ENCODE peak calls at places on chromosomes 6 and 20, in ten cellular contexts. One of them, this sample, is unnamed.

GRCh38 chr6:124823240-124824105 is 138.8 kb upstream of the RNF217 start:
- DNase-seq in GM03348: no peak
- DNase-seq in A549: no peak
- DNase-seq in NCI-H187 treated with DMSO at 0.1 percent for 48 hours: no peak
- DNase-seq in T-helper 17 cell: no peak
- DNase-seq in HS-27A: no peak
- DNase-seq in AG08396: no peak
- DNase-seq in putamen: no peak
- DNase-seq in activated effector memory CD4-positive, alpha-beta T cell treated with Interleukin-2 at 50 U/mL for 16 hours: no peak
- DNase-seq in NCI-H226: no peak
- DNase-seq in this sample: no peak

GRCh38 chr6:75278474-75279077 is 6.0 kb downstream of the TMEM30A start:
- DNase-seq in putamen: no peak
- DNase-seq in AG08396: no peak
- DNase-seq in NCI-H226: peak
- DNase-seq in activated effector memory CD4-positive, alpha-beta T cell treated with Interleukin-2 at 50 U/mL for 16 hours: no peak
- DNase-seq in A549: no peak
- DNase-seq in T-helper 17 cell: no peak
- DNase-seq in HS-27A: no peak
- DNase-seq in NCI-H187 treated with DMSO at 0.1 percent for 48 hours: no peak
- DNase-seq in GM03348: no peak
- DNase-seq in this sample: no peak

GRCh38 chr20:32444474-32445220 is 86.5 kb downstream of the ASXL1 start:
- DNase-seq in HS-27A: no peak
- DNase-seq in T-helper 17 cell: no peak
- DNase-seq in A549: no peak
- DNase-seq in putamen: no peak
- DNase-seq in GM03348: no peak
- DNase-seq in NCI-H187 treated with DMSO at 0.1 percent for 48 hours: no peak
- DNase-seq in activated effector memory CD4-positive, alpha-beta T cell treated with Interleukin-2 at 50 U/mL for 16 hours: no peak
- DNase-seq in AG08396: no peak
- DNase-seq in NCI-H226: no peak
- DNase-seq in this sample: peak

GRCh38 chr6:46376562-46376969 is 114.7 kb downstream of the RCAN2 start:
- DNase-seq in A549: no peak
- DNase-seq in T-helper 17 cell: no peak
- DNase-seq in NCI-H187 treated with DMSO at 0.1 percent for 48 hours: no peak
- DNase-seq in HS-27A: no peak
- DNase-seq in putamen: no peak
- DNase-seq in NCI-H226: no peak
- DNase-seq in activated effector memory CD4-positive, alpha-beta T cell treated with Interleukin-2 at 50 U/mL for 16 hours: no peak
- DNase-seq in GM03348: no peak
- DNase-seq in AG08396: no peak
- DNase-seq in this sample: no peak

GRCh38 chr20:14951105-14951504 is 613.7 kb upstream of the FLRT3 start:
- DNase-seq in HS-27A: no peak
- DNase-seq in A549: no peak
- DNase-seq in putamen: no peak
- DNase-seq in NCI-H226: no peak
- DNase-seq in GM03348: no peak
- DNase-seq in NCI-H187 treated with DMSO at 0.1 percent for 48 hours: no peak
- DNase-seq in activated effector memory CD4-positive, alpha-beta T cell treated with Interleukin-2 at 50 U/mL for 16 hours: no peak
- DNase-seq in AG08396: no peak
- DNase-seq in T-helper 17 cell: no peak
- DNase-seq in this sample: no peak

GRCh38 chr20:23920936-23921335 is 41.4 kb upstream of the CST5 start:
- DNase-seq in HS-27A: no peak
- DNase-seq in T-helper 17 cell: no peak
- DNase-seq in activated effector memory CD4-positive, alpha-beta T cell treated with Interleukin-2 at 50 U/mL for 16 hours: no peak
- DNase-seq in AG08396: no peak
- DNase-seq in putamen: no peak
- DNase-seq in A549: no peak
- DNase-seq in GM03348: no peak
- DNase-seq in NCI-H226: no peak
- DNase-seq in NCI-H187 treated with DMSO at 0.1 percent for 48 hours: peak
- DNase-seq in this sample: no peak

GRCh38 chr6:56370591-56371198 is 123.3 kb upstream of the COL21A1 start:
- DNase-seq in A549: peak
- DNase-seq in HS-27A: no peak
- DNase-seq in activated effector memory CD4-positive, alpha-beta T cell treated with Interleukin-2 at 50 U/mL for 16 hours: no peak
- DNase-seq in GM03348: peak
- DNase-seq in NCI-H226: peak
- DNase-seq in NCI-H187 treated with DMSO at 0.1 percent for 48 hours: no peak
- DNase-seq in putamen: peak
- DNase-seq in AG08396: peak
- DNase-seq in T-helper 17 cell: no peak
- DNase-seq in this sample: peak

GRCh38 chr6:155219858-155220301 is 43.9 kb upstream of the CLDN20 start:
- DNase-seq in A549: no peak
- DNase-seq in NCI-H226: no peak
- DNase-seq in AG08396: peak
- DNase-seq in NCI-H187 treated with DMSO at 0.1 percent for 48 hours: no peak
- DNase-seq in putamen: no peak
- DNase-seq in GM03348: peak
- DNase-seq in T-helper 17 cell: no peak
- DNase-seq in activated effector memory CD4-positive, alpha-beta T cell treated with Interleukin-2 at 50 U/mL for 16 hours: no peak
- DNase-seq in HS-27A: no peak
- DNase-seq in this sample: no peak

GRCh38 chr6:31308050-31308844 is 36.4 kb upstream of the HLA-C start:
- DNase-seq in AG08396: no peak
- DNase-seq in activated effector memory CD4-positive, alpha-beta T cell treated with Interleukin-2 at 50 U/mL for 16 hours: peak
- DNase-seq in putamen: no peak
- DNase-seq in HS-27A: no peak
- DNase-seq in NCI-H226: no peak
- DNase-seq in NCI-H187 treated with DMSO at 0.1 percent for 48 hours: peak
- DNase-seq in GM03348: peak
- DNase-seq in A549: peak
- DNase-seq in T-helper 17 cell: peak
- DNase-seq in this sample: no peak

GRCh38 chr6:110566346-110567125 is 90.1 kb upstream of the SLC22A16 start:
- DNase-seq in activated effector memory CD4-positive, alpha-beta T cell treated with Interleukin-2 at 50 U/mL for 16 hours: no peak
- DNase-seq in GM03348: peak
- DNase-seq in HS-27A: no peak
- DNase-seq in putamen: no peak
- DNase-seq in AG08396: no peak
- DNase-seq in T-helper 17 cell: no peak
- DNase-seq in NCI-H187 treated with DMSO at 0.1 percent for 48 hours: no peak
- DNase-seq in A549: no peak
- DNase-seq in NCI-H226: no peak
- DNase-seq in this sample: no peak

GRCh38 chr20:47610247-47610944 is 108.7 kb downstream of the NCOA3 start:
- DNase-seq in putamen: no peak
- DNase-seq in activated effector memory CD4-positive, alpha-beta T cell treated with Interleukin-2 at 50 U/mL for 16 hours: peak
- DNase-seq in T-helper 17 cell: no peak
- DNase-seq in HS-27A: peak
- DNase-seq in NCI-H187 treated with DMSO at 0.1 percent for 48 hours: no peak
- DNase-seq in A549: peak
- DNase-seq in GM03348: peak
- DNase-seq in AG08396: peak
- DNase-seq in NCI-H226: peak
- DNase-seq in this sample: peak

GRCh38 chr20:19794941-19795340 is 36.9 kb downstream of the RIN2 start:
- DNase-seq in AG08396: no peak
- DNase-seq in NCI-H187 treated with DMSO at 0.1 percent for 48 hours: no peak
- DNase-seq in activated effector memory CD4-positive, alpha-beta T cell treated with Interleukin-2 at 50 U/mL for 16 hours: no peak
- DNase-seq in HS-27A: no peak
- DNase-seq in A549: no peak
- DNase-seq in T-helper 17 cell: no peak
- DNase-seq in putamen: no peak
- DNase-seq in NCI-H226: no peak
- DNase-seq in GM03348: no peak
- DNase-seq in this sample: no peak

GRCh38 chr6:89148016-89148750 is 2.3 kb downstream of the PM20D2 start:
- DNase-seq in T-helper 17 cell: no peak
- DNase-seq in NCI-H187 treated with DMSO at 0.1 percent for 48 hours: no peak
- DNase-seq in activated effector memory CD4-positive, alpha-beta T cell treated with Interleukin-2 at 50 U/mL for 16 hours: no peak
- DNase-seq in putamen: peak
- DNase-seq in GM03348: no peak
- DNase-seq in A549: no peak
- DNase-seq in AG08396: no peak
- DNase-seq in HS-27A: no peak
- DNase-seq in NCI-H226: peak
- DNase-seq in this sample: no peak

GRCh38 chr6:124955108-124955851 is 7.0 kb upstream of the RNF217 start:
- DNase-seq in NCI-H187 treated with DMSO at 0.1 percent for 48 hours: no peak
- DNase-seq in A549: no peak
- DNase-seq in NCI-H226: no peak
- DNase-seq in AG08396: no peak
- DNase-seq in GM03348: no peak
- DNase-seq in HS-27A: no peak
- DNase-seq in activated effector memory CD4-positive, alpha-beta T cell treated with Interleukin-2 at 50 U/mL for 16 hours: no peak
- DNase-seq in T-helper 17 cell: no peak
- DNase-seq in putamen: no peak
- DNase-seq in this sample: no peak

GRCh38 chr6:36414481-36414880 is 27.0 kb upstream of the ETV7 start:
- DNase-seq in A549: peak
- DNase-seq in AG08396: no peak
- DNase-seq in T-helper 17 cell: no peak
- DNase-seq in activated effector memory CD4-positive, alpha-beta T cell treated with Interleukin-2 at 50 U/mL for 16 hours: no peak
- DNase-seq in HS-27A: no peak
- DNase-seq in NCI-H226: peak
- DNase-seq in putamen: no peak
- DNase-seq in NCI-H187 treated with DMSO at 0.1 percent for 48 hours: no peak
- DNase-seq in GM03348: peak
- DNase-seq in this sample: no peak

GRCh38 chr20:57619053-57619831 is 984 bp downstream of the ZBP1 start:
- DNase-seq in activated effector memory CD4-positive, alpha-beta T cell treated with Interleukin-2 at 50 U/mL for 16 hours: peak
- DNase-seq in GM03348: no peak
- DNase-seq in AG08396: no peak
- DNase-seq in putamen: no peak
- DNase-seq in NCI-H226: no peak
- DNase-seq in T-helper 17 cell: peak
- DNase-seq in NCI-H187 treated with DMSO at 0.1 percent for 48 hours: peak
- DNase-seq in HS-27A: no peak
- DNase-seq in A549: no peak
- DNase-seq in this sample: no peak

GRCh38 chr6:42452171-42453026 is 673 bp upstream of the TRERF1 start:
- DNase-seq in T-helper 17 cell: peak
- DNase-seq in AG08396: peak
- DNase-seq in HS-27A: peak
- DNase-seq in GM03348: peak
- DNase-seq in putamen: no peak
- DNase-seq in NCI-H226: peak
- DNase-seq in A549: peak
- DNase-seq in NCI-H187 treated with DMSO at 0.1 percent for 48 hours: peak
- DNase-seq in activated effector memory CD4-positive, alpha-beta T cell treated with Interleukin-2 at 50 U/mL for 16 hours: peak
- DNase-seq in this sample: peak

GRCh38 chr6:83853178-83853967 is at the start of gene RIPPLY2:
- DNase-seq in NCI-H187 treated with DMSO at 0.1 percent for 48 hours: no peak
- DNase-seq in A549: peak
- DNase-seq in putamen: peak
- DNase-seq in activated effector memory CD4-positive, alpha-beta T cell treated with Interleukin-2 at 50 U/mL for 16 hours: no peak
- DNase-seq in T-helper 17 cell: no peak
- DNase-seq in HS-27A: no peak
- DNase-seq in AG08396: peak
- DNase-seq in NCI-H226: no peak
- DNase-seq in GM03348: peak
- DNase-seq in this sample: no peak

GRCh38 chr20:16865406-16865805 is 117.2 kb downstream of the OTOR start:
- DNase-seq in NCI-H226: no peak
- DNase-seq in putamen: no peak
- DNase-seq in AG08396: no peak
- DNase-seq in activated effector memory CD4-positive, alpha-beta T cell treated with Interleukin-2 at 50 U/mL for 16 hours: no peak
- DNase-seq in T-helper 17 cell: no peak
- DNase-seq in HS-27A: no peak
- DNase-seq in A549: no peak
- DNase-seq in GM03348: no peak
- DNase-seq in NCI-H187 treated with DMSO at 0.1 percent for 48 hours: no peak
- DNase-seq in this sample: no peak

GRCh38 chr6:39344821-39345280 is 22.3 kb upstream of the KCNK16 start:
- DNase-seq in NCI-H226: no peak
- DNase-seq in T-helper 17 cell: no peak
- DNase-seq in A549: no peak
- DNase-seq in NCI-H187 treated with DMSO at 0.1 percent for 48 hours: no peak
- DNase-seq in HS-27A: no peak
- DNase-seq in GM03348: no peak
- DNase-seq in AG08396: no peak
- DNase-seq in putamen: no peak
- DNase-seq in activated effector memory CD4-positive, alpha-beta T cell treated with Interleukin-2 at 50 U/mL for 16 hours: no peak
- DNase-seq in this sample: no peak

GRCh38 chr20:51360451-51361230 is 181.9 kb downstream of the NFATC2 start:
- DNase-seq in A549: peak
- DNase-seq in T-helper 17 cell: no peak
- DNase-seq in GM03348: peak
- DNase-seq in putamen: no peak
- DNase-seq in NCI-H226: peak
- DNase-seq in activated effector memory CD4-positive, alpha-beta T cell treated with Interleukin-2 at 50 U/mL for 16 hours: no peak
- DNase-seq in AG08396: peak
- DNase-seq in HS-27A: peak
- DNase-seq in NCI-H187 treated with DMSO at 0.1 percent for 48 hours: no peak
- DNase-seq in this sample: peak

GRCh38 chr20:40727960-40728359 is 38.9 kb upstream of the MAFB start:
- DNase-seq in activated effector memory CD4-positive, alpha-beta T cell treated with Interleukin-2 at 50 U/mL for 16 hours: no peak
- DNase-seq in AG08396: no peak
- DNase-seq in NCI-H226: no peak
- DNase-seq in putamen: no peak
- DNase-seq in T-helper 17 cell: no peak
- DNase-seq in HS-27A: no peak
- DNase-seq in NCI-H187 treated with DMSO at 0.1 percent for 48 hours: no peak
- DNase-seq in A549: no peak
- DNase-seq in GM03348: no peak
- DNase-seq in this sample: peak

GRCh38 chr6:90086517-90086916 is 192.2 kb downstream of the GJA10 start:
- DNase-seq in activated effector memory CD4-positive, alpha-beta T cell treated with Interleukin-2 at 50 U/mL for 16 hours: no peak
- DNase-seq in A549: peak
- DNase-seq in NCI-H187 treated with DMSO at 0.1 percent for 48 hours: no peak
- DNase-seq in T-helper 17 cell: no peak
- DNase-seq in AG08396: no peak
- DNase-seq in HS-27A: no peak
- DNase-seq in GM03348: no peak
- DNase-seq in putamen: no peak
- DNase-seq in NCI-H226: peak
- DNase-seq in this sample: peak

GRCh38 chr6:165206798-165207197 is 102.6 kb downstream of the C6orf118 start:
- DNase-seq in NCI-H187 treated with DMSO at 0.1 percent for 48 hours: no peak
- DNase-seq in HS-27A: no peak
- DNase-seq in T-helper 17 cell: no peak
- DNase-seq in putamen: no peak
- DNase-seq in activated effector memory CD4-positive, alpha-beta T cell treated with Interleukin-2 at 50 U/mL for 16 hours: no peak
- DNase-seq in AG08396: no peak
- DNase-seq in NCI-H226: no peak
- DNase-seq in A549: no peak
- DNase-seq in GM03348: no peak
- DNase-seq in this sample: no peak

GRCh38 chr6:164502838-164503237 is 806.6 kb downstream of the C6orf118 start:
- DNase-seq in activated effector memory CD4-positive, alpha-beta T cell treated with Interleukin-2 at 50 U/mL for 16 hours: no peak
- DNase-seq in AG08396: no peak
- DNase-seq in A549: no peak
- DNase-seq in NCI-H187 treated with DMSO at 0.1 percent for 48 hours: no peak
- DNase-seq in GM03348: no peak
- DNase-seq in HS-27A: no peak
- DNase-seq in putamen: no peak
- DNase-seq in NCI-H226: no peak
- DNase-seq in T-helper 17 cell: no peak
- DNase-seq in this sample: no peak

GRCh38 chr6:154243793-154244768 is 112.5 kb downstream of the IPCEF1 start:
- DNase-seq in A549: no peak
- DNase-seq in HS-27A: no peak
- DNase-seq in putamen: no peak
- DNase-seq in GM03348: no peak
- DNase-seq in T-helper 17 cell: no peak
- DNase-seq in NCI-H226: no peak
- DNase-seq in AG08396: no peak
- DNase-seq in activated effector memory CD4-positive, alpha-beta T cell treated with Interleukin-2 at 50 U/mL for 16 hours: no peak
- DNase-seq in NCI-H187 treated with DMSO at 0.1 percent for 48 hours: no peak
- DNase-seq in this sample: peak

GRCh38 chr6:74741608-74742007 is 464.2 kb downstream of the COL12A1 start:
- DNase-seq in T-helper 17 cell: no peak
- DNase-seq in NCI-H187 treated with DMSO at 0.1 percent for 48 hours: no peak
- DNase-seq in GM03348: no peak
- DNase-seq in HS-27A: no peak
- DNase-seq in activated effector memory CD4-positive, alpha-beta T cell treated with Interleukin-2 at 50 U/mL for 16 hours: no peak
- DNase-seq in A549: no peak
- DNase-seq in AG08396: no peak
- DNase-seq in putamen: no peak
- DNase-seq in NCI-H226: no peak
- DNase-seq in this sample: no peak

GRCh38 chr6:169666441-169666840 is 35.4 kb downstream of the WDR27 start:
- DNase-seq in HS-27A: no peak
- DNase-seq in AG08396: no peak
- DNase-seq in T-helper 17 cell: no peak
- DNase-seq in NCI-H226: no peak
- DNase-seq in A549: no peak
- DNase-seq in GM03348: no peak
- DNase-seq in activated effector memory CD4-positive, alpha-beta T cell treated with Interleukin-2 at 50 U/mL for 16 hours: no peak
- DNase-seq in putamen: no peak
- DNase-seq in NCI-H187 treated with DMSO at 0.1 percent for 48 hours: no peak
- DNase-seq in this sample: no peak